ENCODE peak calls at places on chromosomes 11 and 22, in six cellular contexts. K, Y, R, Q, D and A are unnamed samples. For H3K4me1, the result is how much of the 10 kb centered on the place peaks cover.

GRCh38 chr22:42548597-42549328 is 5.0 kb upstream of the SERHL2 start:
- DNase-seq in K (no peak), Y (no peak), R (no peak), Q (no peak), D (no peak), A (peak)

GRCh38 chr22:42797021-42797420 is 60.1 kb downstream of the ARFGAP3 start:
- DNase-seq in K (peak), Y (no peak), R (no peak), Q (no peak), D (no peak), A (no peak)

GRCh38 chr22:25013634-25014033 is 61.1 kb downstream of the KIAA1671 start:
- DNase-seq in K (no peak), Y (no peak), R (no peak), Q (no peak), D (no peak), A (peak)

GRCh38 chr22:47129902-47130301 is 367.5 kb downstream of the TBC1D22A start:
- DNase-seq in K (no peak), Y (no peak), R (no peak), Q (peak), D (no peak), A (peak)

GRCh38 chr11:110525883-110526282 is 96.1 kb downstream of the FDX1 start:
- DNase-seq in K (peak), Y (no peak), R (no peak), Q (peak), D (peak), A (no peak)

GRCh38 chr11:19283998-19284397 is 43.3 kb upstream of the E2F8 start:
- DNase-seq in K (no peak), Y (no peak), R (no peak), Q (no peak), D (no peak), A (no peak)

GRCh38 chr11:290621-291231 is 1.8 kb downstream of the PGGHG start:
- DNase-seq in K (no peak), Y (no peak), R (no peak), Q (no peak), D (no peak), A (peak)

GRCh38 chr11:72778535-72779494 is 15.0 kb downstream of the STARD10 start:
- DNase-seq in K (no peak), Y (no peak), R (no peak), Q (no peak), D (no peak), A (peak)

GRCh38 chr11:60972182-60973030 is 926 bp downstream of the CD6 start:
- DNase-seq in K (no peak), Y (no peak), R (no peak), Q (no peak), D (no peak), A (no peak)

GRCh38 chr11:1557904-1558831 is 13.9 kb downstream of the DUSP8 start:
- DNase-seq in K (peak), Y (peak), R (no peak), Q (no peak), D (peak), A (peak)

GRCh38 chr11:59918494-59918893 is 19.7 kb upstream of the OOSP1 start:
- DNase-seq in K (no peak), Y (no peak), R (no peak), Q (no peak), D (no peak), A (no peak)

GRCh38 chr22:17554814-17555213 is 8.5 kb upstream of the SLC25A18 start:
- DNase-seq in K (no peak), Y (no peak), R (no peak), Q (no peak), D (no peak), A (no peak)

GRCh38 chr22:17548756-17549035 is 14.6 kb upstream of the SLC25A18 start:
- DNase-seq in K (no peak), Y (no peak), R (no peak), Q (no peak), D (no peak), A (no peak)

GRCh38 chr22:17549655-17550054 is 13.6 kb upstream of the SLC25A18 start:
- DNase-seq in K (no peak), Y (no peak), R (no peak), Q (no peak), D (no peak), A (no peak)

GRCh38 chr22:17549183-17549582 is 14.1 kb upstream of the SLC25A18 start:
- DNase-seq in K (no peak), Y (no peak), R (no peak), Q (no peak), D (no peak), A (peak)

DNA sequence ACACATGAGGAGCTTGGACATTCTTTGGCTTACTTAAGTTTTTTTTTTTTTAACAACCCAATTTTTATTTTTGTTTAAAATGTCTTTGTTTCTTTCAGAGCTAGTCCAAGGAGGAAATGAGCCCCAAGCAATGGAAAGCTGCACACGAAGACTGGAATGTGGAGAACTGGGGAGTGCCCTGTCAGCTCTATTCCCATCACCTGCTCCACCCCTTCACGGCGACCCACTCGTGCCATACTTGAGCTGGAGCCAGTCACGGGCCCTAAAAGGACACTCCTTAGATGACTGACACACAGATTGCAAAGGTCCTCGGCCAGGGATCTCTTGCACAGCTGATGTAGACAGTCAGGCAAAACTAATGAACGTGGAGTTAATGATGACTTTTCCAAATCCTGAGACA is 10.6 kb upstream of the SLC25A18 start:
- DNase-seq in K (no peak), Y (no peak), R (no peak), Q (no peak), D (no peak), A (no peak)
- H3K27ac ChIP-seq in K (no peak), Y (no peak), R (no peak), Q (no peak), D (no peak), A (no peak)

DNA sequence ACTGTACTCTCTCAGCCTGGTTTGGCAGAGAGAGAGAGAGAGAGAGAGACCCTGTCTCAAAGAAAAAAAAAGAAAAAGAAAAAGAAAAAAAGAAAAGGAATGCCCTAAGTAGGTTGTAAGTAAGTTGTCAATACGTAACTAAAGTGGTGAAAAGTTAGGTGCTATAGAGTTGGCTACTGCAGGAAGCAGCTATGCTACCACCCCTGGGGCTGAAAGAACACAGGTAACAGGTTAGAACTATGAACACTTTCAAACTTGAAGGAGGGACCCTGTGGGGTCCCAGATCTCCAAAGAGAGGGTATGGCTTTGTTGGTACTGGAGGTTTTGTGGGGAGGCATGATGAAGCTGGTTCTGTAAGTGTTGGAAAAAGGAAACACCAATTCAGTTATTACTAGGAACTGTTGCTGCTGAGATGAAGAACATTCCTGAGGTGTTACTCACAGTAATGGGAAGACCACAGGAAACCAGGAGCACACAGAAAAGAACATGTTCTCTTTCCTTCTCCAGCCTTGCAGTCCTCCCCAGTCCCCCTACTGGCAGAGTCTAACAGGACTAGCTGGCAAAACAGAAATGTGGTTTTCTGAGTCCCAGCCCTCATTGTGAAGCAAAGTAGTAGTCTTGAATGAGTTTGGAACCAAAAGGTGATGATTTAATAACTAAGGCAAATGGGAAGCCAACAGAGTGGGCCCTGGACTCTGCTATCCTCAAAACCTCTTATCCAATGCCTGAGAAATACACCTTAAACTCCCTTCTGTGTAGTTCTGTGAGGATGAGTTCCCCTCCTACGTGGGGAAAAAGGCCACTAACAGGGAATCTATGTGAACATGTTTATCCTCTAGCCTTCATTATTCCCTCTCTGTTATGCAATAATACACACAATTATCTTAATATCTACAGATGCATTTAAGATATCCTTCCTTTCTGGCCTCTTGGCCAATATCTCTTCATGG is 427.0 kb upstream of the DDI1 start:
- DNase-seq in K (peak), Y (peak), R (no peak), Q (no peak), D (peak), A (peak)
- H3K4me2 ChIP-seq in K (peak), Y (no peak), R (no peak), Q (no peak), D (peak), A (peak)

DNA sequence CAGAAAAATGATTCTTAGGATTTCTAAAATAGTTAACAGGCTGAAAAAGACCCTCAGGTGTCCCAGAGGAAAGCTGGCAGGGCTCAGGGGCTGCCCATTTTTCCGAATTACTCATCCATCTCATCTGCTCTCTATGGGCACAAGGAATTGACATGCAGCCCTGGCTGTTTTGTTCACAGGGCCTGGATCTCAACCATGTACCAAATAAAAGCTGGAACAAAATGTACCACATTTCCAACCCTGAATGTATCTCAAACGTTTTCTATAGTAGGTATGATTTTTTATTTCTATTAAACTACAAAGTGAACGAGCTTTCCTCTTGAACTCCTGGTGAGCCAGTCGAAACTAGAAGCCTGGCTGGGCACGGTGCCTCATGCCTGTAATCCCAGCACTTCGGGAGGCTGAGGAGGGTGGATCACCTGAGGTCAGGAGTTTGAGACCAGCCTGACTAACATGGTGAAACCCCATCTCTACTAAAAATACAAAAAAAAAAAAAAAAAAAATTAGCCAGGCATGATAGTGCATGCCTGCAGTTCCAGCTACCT is 43.8 kb upstream of the RASD2 start:
- DNase-seq in K (no peak), Y (no peak), R (no peak), Q (no peak), D (no peak), A (peak)
- H3K4me1 ChIP-seq in K (under half), Y (under half), R (under half), Q (under half), D (under half), A (under half)

GRCh38 chr11:63592975-63593395 is 21.2 kb downstream of the PLAAT3 start:
- DNase-seq in K (peak), Y (peak), R (peak), Q (peak), D (peak), A (peak)
- H3K27ac ChIP-seq in K (no peak), Y (no peak), R (no peak), Q (no peak), D (no peak), A (no peak)

GRCh38 chr22:30248484-30248883 is 1.9 kb upstream of the LIF start:
- DNase-seq in K (no peak), Y (no peak), R (no peak), Q (no peak), D (no peak), A (no peak)

GRCh38 chr22:30250713-30251267 is 4.2 kb upstream of the LIF start:
- DNase-seq in K (peak), Y (peak), R (no peak), Q (no peak), D (no peak), A (peak)

GRCh38 chr22:30250039-30250565 is 3.5 kb upstream of the LIF start:
- DNase-seq in K (no peak), Y (no peak), R (no peak), Q (no peak), D (no peak), A (peak)

GRCh38 chr22:30247974-30248373 is 1.4 kb upstream of the LIF start:
- DNase-seq in K (no peak), Y (no peak), R (no peak), Q (no peak), D (no peak), A (no peak)

DNA sequence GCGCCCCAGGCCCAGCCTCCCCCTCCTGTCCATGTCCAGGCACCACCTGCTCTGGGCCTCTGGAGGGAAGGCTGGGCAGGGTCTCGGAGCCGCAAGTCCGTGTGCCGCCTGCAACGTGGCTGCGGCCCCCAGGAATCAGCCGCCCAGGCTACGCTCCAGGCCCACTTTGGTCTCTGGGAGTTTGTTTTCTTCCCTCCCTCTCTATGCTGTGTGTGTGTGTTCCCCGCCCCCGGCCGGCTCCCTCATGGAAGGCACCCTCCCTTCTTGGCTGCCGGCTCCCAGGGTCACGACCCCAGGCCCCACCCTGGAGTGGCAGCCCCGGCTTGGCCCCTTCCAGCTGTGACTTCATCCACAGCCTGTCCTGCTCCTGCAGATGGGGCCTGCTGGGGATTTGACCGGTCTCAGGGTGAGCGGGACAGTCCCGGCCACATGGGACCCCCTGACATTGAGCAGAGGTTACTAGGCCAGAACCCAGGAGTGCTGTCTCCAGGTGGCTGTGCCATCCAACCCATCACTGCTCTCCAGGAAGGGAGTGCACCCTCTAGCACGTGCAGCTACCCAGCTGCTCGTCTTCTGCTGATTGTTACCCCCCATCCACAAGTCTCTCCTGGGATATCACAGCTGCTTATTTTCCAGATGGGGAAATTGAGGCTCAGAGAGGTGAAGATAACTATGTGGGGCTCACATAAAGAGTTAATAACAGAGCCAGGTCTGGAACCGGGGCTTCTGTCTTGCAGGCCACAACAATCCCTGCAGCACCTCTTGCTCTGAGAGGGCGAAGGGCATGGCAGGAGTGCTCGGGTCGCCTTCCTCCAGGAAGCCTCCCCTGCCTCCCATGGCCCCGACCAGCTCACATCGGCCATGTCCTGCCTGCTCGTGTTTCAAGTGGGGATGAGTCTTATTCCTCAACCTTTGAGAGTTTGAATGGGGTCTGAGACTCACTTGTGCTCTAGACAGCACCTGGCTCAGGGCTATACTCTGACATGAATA is 2.8 kb upstream of the LIF start:
- DNase-seq in K (no peak), Y (no peak), R (no peak), Q (peak), D (peak), A (peak)
- H3K4me2 ChIP-seq in K (no peak), Y (peak), R (no peak), Q (no peak), D (peak), A (no peak)

DNA sequence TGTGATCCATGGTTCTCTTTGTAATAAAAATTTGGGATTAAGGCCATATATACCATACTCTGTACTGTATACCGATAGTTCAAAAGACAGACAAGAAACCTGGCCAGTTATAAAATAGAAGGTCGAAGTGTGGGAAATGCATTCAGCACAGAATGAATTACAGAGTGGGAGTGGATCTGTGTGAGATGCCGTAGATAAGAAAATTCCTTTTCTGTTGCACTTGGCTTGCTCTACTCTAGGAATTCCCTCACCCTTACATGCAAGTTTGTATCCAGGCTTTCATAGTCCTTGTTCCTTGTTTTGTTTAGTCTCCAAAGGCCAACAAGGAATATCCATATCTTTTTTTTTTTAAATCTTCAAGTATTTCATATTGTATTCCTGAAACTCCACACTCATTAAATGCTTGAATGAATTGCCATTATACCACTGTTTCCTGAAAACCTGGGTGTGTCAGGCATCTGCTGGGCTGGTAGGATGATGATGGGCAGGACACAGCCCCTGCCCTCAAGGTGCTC is 53.4 kb downstream of the TEAD1 start:
- DNase-seq in K (peak), Y (no peak), R (no peak), Q (no peak), D (peak), A (peak)
- H3K4me1 ChIP-seq in K (under half), Y (half or more), R (under half), Q (under half), D (under half), A (half or more)

DNA sequence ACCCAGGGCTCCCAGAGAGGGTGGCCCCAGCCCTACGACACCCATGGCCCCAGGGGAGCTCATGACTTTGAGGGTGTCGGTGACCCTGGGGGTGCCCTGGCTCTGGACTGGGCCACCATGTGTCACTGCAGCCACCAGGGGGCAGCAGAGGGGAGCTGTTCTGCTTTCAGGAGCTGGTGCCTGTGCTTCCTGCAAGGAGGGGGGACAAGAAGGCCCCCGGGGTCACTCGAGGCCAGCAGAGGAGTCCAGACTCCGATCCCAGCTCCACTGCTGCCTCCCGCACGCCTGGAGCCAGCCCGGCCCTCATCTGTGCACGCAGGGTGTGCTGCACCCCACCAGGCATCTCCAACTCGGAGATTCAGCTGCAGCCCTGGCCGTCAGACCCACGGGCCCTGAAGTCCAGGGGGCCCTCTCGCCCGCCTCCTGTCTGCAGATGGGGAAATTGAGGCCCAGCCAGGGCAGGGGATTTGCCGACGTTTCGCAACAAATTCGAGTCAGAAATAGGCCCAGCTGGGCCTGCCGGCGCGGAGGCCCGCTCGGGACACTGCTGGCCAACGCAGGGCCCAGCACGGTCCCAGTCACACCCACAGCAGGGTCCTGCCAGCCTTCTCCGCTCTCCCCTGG is 29.5 kb upstream of the WNT7B start:
- DNase-seq in K (peak), Y (peak), R (peak), Q (peak), D (peak), A (peak)
- H3K27ac ChIP-seq in K (peak), Y (peak), R (no peak), Q (no peak), D (peak), A (peak)